ENCODE peak calls at places on chromosomes 5 and 9, in four cellular contexts. D, V, P and T are unnamed samples.

GRCh38 chr5:54889826-54890225 is 95.6 kb downstream of the ESM1 start:
- DNase-seq in D (no peak), V (no peak), P (no peak), T (no peak)

GRCh38 chr5:74903165-74903787 is 37.1 kb upstream of the FAM169A start:
- DNase-seq in D (peak; percentile 71), V (no peak), P (peak; percentile 13), T (no peak)

GRCh38 chr9:69325409-69326212 is 596 bp downstream of the ENTREP1 start:
- DNase-seq in D (peak; percentile 16), V (no peak), P (peak; percentile 38), T (no peak)

GRCh38 chr5:19734706-19735240 is 253.2 kb downstream of the CDH18 start:
- DNase-seq in D (no peak), V (no peak), P (no peak), T (no peak)

GRCh38 chr5:157679801-157680200 is 8.5 kb downstream of the C5orf52 start:
- DNase-seq in D (no peak), V (no peak), P (no peak), T (no peak)

GRCh38 chr5:30040483-30041116 is 1152.9 kb upstream of the CDH6 start:
- DNase-seq in D (no peak), V (no peak), P (no peak), T (peak; percentile 23)

GRCh38 chr5:169980418-169981053 is at the start of gene INSYN2B:
- DNase-seq in D (peak; percentile 35), V (peak; percentile 54), P (peak; percentile 36), T (peak; percentile 36)

GRCh38 chr5:82820958-82821880 is 256.0 kb downstream of the TMEM167A start:
- DNase-seq in D (no peak), V (no peak), P (no peak), T (peak; percentile 58)

GRCh38 chr5:172283862-172284274 is 304 bp upstream of the UBTD2 start:
- DNase-seq in D (peak; percentile 87), V (peak; percentile 88), P (peak; percentile 89), T (peak; percentile 97)

GRCh38 chr5:54743997-54744788 is 226.6 kb downstream of the SNX18 start:
- DNase-seq in D (peak; percentile 46), V (no peak), P (no peak), T (peak; percentile 45)

DNA sequence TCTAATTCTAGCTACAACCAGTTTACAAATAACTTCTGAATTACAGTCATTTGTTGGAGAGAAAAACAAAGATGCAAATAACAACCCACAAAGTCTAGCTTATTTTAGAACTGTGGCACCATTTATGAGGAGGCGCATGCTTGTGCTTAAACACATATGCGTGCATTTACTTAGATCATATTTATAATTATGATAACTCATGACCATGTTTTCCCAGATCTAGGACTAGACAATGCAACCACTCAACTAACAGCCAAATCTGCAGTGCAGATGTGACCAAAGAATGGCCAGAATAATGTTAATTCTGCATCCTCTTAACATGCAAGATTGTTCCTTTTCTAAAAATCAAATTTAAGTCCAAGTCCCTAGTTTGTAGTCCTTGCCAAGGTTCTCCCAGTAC is 167.3 kb upstream of the FST start:
- DNase-seq in D (no peak), V (no peak), P (no peak), T (no peak)
- TF ChIP-seq CTCF in D (no peak), V (no peak), P (no peak), T (no peak)

GRCh38 chr5:7078901-7079300 is 317.0 kb upstream of the ADCY2 start:
- DNase-seq in D (no peak), V (no peak), P (no peak), T (no peak)
- TF ChIP-seq CTCF in D (peak; percentile 23), V (no peak), P (no peak), T (no peak)

GRCh38 chr5:178836628-178837027 is 23.1 kb upstream of the ZNF354B start:
- DNase-seq in D (no peak), V (no peak), P (no peak), T (no peak)

GRCh38 chr5:178839319-178839704 is 20.4 kb upstream of the ZNF354B start:
- DNase-seq in D (peak; percentile 46), V (peak; percentile 23), P (no peak), T (no peak)
- TF ChIP-seq CTCF in D (peak; percentile 57), V (peak; percentile 35), P (no peak), T (no peak)

GRCh38 chr5:180289433-180289832 is 2.5 kb downstream of the MAPK9 start:
- DNase-seq in D (peak; percentile 49), V (no peak), P (no peak), T (no peak)

GRCh38 chr5:180291943-180292831 is at the start of gene MAPK9:
- DNase-seq in D (peak; percentile 88), V (peak; percentile 81), P (peak; percentile 89), T (peak; percentile 98)

GRCh38 chr5:180290568-180291233 is 1.2 kb downstream of the MAPK9 start:
- DNase-seq in D (no peak), V (no peak), P (no peak), T (no peak)

GRCh38 chr5:180289966-180290365 is 1.9 kb downstream of the MAPK9 start:
- DNase-seq in D (no peak), V (no peak), P (no peak), T (no peak)

GRCh38 chr5:180291234-180291940 is 496 bp downstream of the MAPK9 start:
- DNase-seq in D (peak; percentile 26), V (peak; percentile 30), P (peak; percentile 31), T (no peak)
- TF ChIP-seq CTCF in D (no peak), V (no peak), P (no peak), T (peak; percentile 29)

GRCh38 chr5:177359860-177360259 is 2.1 kb downstream of the RGS14 start:
- DNase-seq in D (no peak), V (no peak), P (no peak), T (no peak)

GRCh38 chr5:177363565-177363964 is 5.8 kb downstream of the RGS14 start:
- DNase-seq in D (no peak), V (no peak), P (no peak), T (no peak)

GRCh38 chr5:177362871-177363507 is 5.3 kb downstream of the RGS14 start:
- DNase-seq in D (peak; percentile 81), V (peak; percentile 72), P (peak; percentile 68), T (peak; percentile 90)

GRCh38 chr5:177362102-177362868 is 4.6 kb downstream of the RGS14 start:
- DNase-seq in D (no peak), V (no peak), P (no peak), T (no peak)

DNA sequence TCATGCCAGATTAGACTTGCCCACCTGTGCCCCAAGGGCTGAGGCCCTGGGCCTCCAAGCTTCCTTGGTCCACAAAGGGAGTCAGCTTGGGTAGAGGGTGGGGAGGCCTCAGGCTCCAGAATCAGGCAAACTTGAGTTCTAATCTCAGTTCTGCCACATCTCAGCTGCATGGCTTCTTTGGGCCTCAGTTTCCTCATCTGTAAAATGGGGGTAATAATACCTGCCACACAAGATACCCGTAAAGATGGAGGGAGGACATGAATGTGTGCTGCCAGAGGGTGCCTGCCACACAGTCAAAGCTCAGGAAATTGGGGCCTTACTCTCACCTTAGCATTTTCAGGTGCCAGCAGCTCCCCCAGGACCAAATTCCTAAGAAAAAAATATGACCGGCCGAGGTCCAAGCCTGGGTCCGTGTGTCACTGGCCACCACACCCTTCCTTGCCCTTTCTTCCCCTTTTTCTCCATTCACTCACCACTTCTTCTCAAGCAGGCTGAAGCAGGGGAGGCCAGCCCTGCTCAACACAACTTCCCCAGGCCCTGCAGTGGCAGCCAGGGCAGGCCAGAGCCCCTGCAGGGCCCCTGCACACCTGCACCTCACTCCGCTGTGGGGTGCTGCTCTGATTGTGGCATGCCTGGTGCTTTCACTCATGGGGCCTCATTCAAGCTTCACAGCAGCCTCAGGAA is 3.8 kb downstream of the RGS14 start:
- DNase-seq in D (no peak), V (no peak), P (no peak), T (no peak)
- TF ChIP-seq CTCF in D (no peak), V (no peak), P (no peak), T (no peak)

DNA sequence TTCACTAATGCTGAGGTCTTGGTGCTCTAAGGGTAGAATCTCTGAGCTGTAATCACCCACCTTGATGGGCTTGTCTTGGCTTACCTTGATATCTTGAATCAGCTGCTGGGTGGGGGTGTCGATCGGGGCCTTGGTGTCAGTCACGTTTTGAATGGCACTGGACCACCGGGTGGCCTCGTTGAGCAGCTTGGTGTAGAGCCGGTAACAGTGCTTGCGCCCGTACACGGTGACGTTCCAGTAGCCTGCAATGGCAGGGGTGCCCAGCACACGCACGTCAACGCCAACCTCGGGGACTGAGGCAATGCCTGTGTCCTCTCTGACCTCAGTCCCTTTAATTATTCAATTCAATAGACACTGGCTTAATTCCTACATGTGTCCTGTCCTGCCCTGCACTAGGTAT is 63.1 kb upstream of the RETREG1 start:
- DNase-seq in D (no peak), V (no peak), P (no peak), T (no peak)
- TF ChIP-seq CTCF in D (no peak), V (no peak), P (no peak), T (no peak)